ENCODE peak calls at places on chromosomes 6 and 20, in ten cellular contexts. Q, E, H, R, N, W, T, Z, Y and F are unnamed samples.

GRCh38 chr6:124870611-124871201 is 91.5 kb upstream of the RNF217 start:
- DNase-seq in Z (no peak), W (no peak), H (peak; percentile 78), T (no peak), E (peak; percentile 49), Y (peak; percentile 43), N (peak; percentile 25), R (peak; percentile 75), Q (peak; percentile 16), F (no peak)

GRCh38 chr20:37552415-37552814 is 24.7 kb upstream of the BLCAP start:
- DNase-seq in Q (no peak), N (peak; percentile 7), H (no peak), Y (peak; percentile 74), Z (no peak), W (no peak), T (no peak), R (peak; percentile 8), E (peak; percentile 51), F (no peak)

GRCh38 chr6:94478178-94479140 is 1059.1 kb upstream of the EPHA7 start:
- DNase-seq in R (no peak), H (no peak), Y (no peak), N (no peak), T (no peak), W (no peak), E (no peak), Z (no peak), Q (no peak), F (no peak)

GRCh38 chr6:40953486-40953885 is 85.5 kb downstream of the UNC5CL start:
- DNase-seq in Y (no peak), W (no peak), H (peak; percentile 25), R (peak; percentile 30), N (peak; percentile 63), T (no peak), E (no peak), Z (no peak), Q (no peak), F (no peak)

GRCh38 chr20:2237059-2237458 is 58.7 kb upstream of the TGM3 start:
- DNase-seq in R (peak; percentile 90), Q (peak; percentile 67), N (peak; percentile 99), Z (peak; percentile 70), W (no peak), E (peak; percentile 100), Y (peak; percentile 81), H (peak; percentile 97), T (no peak), F (no peak)

GRCh38 chr6:13194852-13195251 is 133.5 kb downstream of the TBC1D7 start:
- DNase-seq in H (peak; percentile 71), Q (peak; percentile 37), E (peak; percentile 53), T (peak; percentile 14), N (peak; percentile 67), W (peak; percentile 55), Y (peak; percentile 40), Z (peak; percentile 74), R (peak; percentile 81), F (no peak)

GRCh38 chr6:126650931-126651330 is 311.0 kb downstream of the CENPW start:
- DNase-seq in Q (no peak), R (peak; percentile 53), W (no peak), N (no peak), Y (no peak), E (peak; percentile 45), Z (no peak), T (no peak), H (peak; percentile 51), F (no peak)

GRCh38 chr20:32742322-32743236 is 688 bp downstream of the COMMD7 start:
- DNase-seq in W (no peak), H (no peak), Y (no peak), E (no peak), N (no peak), Z (no peak), R (no peak), T (no peak), Q (no peak), F (no peak)

GRCh38 chr6:92588126-92588525 is 831.2 kb downstream of the EPHA7 start:
- DNase-seq in Z (no peak), E (peak; percentile 56), T (no peak), H (no peak), W (no peak), N (no peak), R (no peak), Q (no peak), Y (no peak), F (no peak)

GRCh38 chr6:122749451-122750050 is 30.0 kb upstream of the FABP7 start:
- DNase-seq in R (no peak), H (no peak), T (no peak), N (no peak), Q (no peak), W (no peak), Y (no peak), E (peak; percentile 14), Z (no peak), F (no peak)

GRCh38 chr20:59802018-59802417 is 131.4 kb downstream of the SYCP2 start:
- DNase-seq in R (no peak), W (no peak), E (no peak), Q (no peak), Y (no peak), N (no peak), Z (no peak), T (no peak), H (no peak), F (no peak)

GRCh38 chr6:80636689-80637088 is 530.2 kb downstream of the BCKDHB start:
- DNase-seq in T (no peak), N (no peak), Y (peak; percentile 39), Z (no peak), H (peak; percentile 15), W (no peak), R (no peak), E (peak; percentile 36), Q (no peak), F (no peak)

GRCh38 chr6:140586426-140587061 is 1212.1 kb upstream of the CITED2 start:
- DNase-seq in N (no peak), Z (no peak), W (no peak), H (peak; percentile 34), R (no peak), Q (no peak), E (no peak), T (no peak), Y (no peak), F (no peak)

GRCh38 chr6:20211941-20212391 is 303 bp downstream of the MBOAT1 start:
- DNase-seq in N (no peak), H (peak; percentile 51), W (peak; percentile 28), T (no peak), Q (no peak), E (peak; percentile 43), R (peak; percentile 47), Z (no peak), Y (peak; percentile 36), F (no peak)

GRCh38 chr6:39302669-39303424 is 11.4 kb downstream of the KCNK17 start:
- DNase-seq in Z (peak; percentile 87), W (peak; percentile 78), H (peak; percentile 61), Y (peak; percentile 56), Q (peak; percentile 2), E (peak; percentile 40), N (peak; percentile 47), T (peak; percentile 93), R (peak; percentile 66), F (peak; percentile 82)

GRCh38 chr20:43238833-43239232 is 49.1 kb upstream of the PTPRT start:
- DNase-seq in T (no peak), E (no peak), N (no peak), Y (no peak), H (no peak), W (no peak), Z (no peak), Q (no peak), R (no peak), F (no peak)
- TF ChIP-seq CTCF in T (no peak), E (no peak), N (no peak), Y (no peak), H (no peak), W (no peak), Z (no peak), Q (no peak), R (no peak), F (no peak)

GRCh38 chr20:19888269-19888669 is 128.9 kb upstream of the NAA20 start:
- DNase-seq in H (no peak), Y (peak; percentile 38), R (peak; percentile 18), N (no peak), T (no peak), W (no peak), Z (no peak), Q (no peak), E (no peak), F (no peak)

GRCh38 chr20:19887566-19888268 is 129.4 kb upstream of the NAA20 start:
- DNase-seq in Q (no peak), W (no peak), R (no peak), Y (no peak), N (no peak), Z (no peak), E (peak; percentile 68), H (peak; percentile 54), T (no peak), F (no peak)

GRCh38 chr20:19885576-19885956 is 127.5 kb downstream of the RIN2 start:
- DNase-seq in R (no peak), W (no peak), T (no peak), Y (peak; percentile 47), E (no peak), N (no peak), Q (no peak), H (no peak), Z (no peak), F (no peak)

GRCh38 chr20:19885981-19886665 is 128.1 kb downstream of the RIN2 start:
- DNase-seq in Y (peak; percentile 38), T (no peak), W (peak; percentile 62), R (peak; percentile 53), E (peak; percentile 52), Z (no peak), N (no peak), H (peak; percentile 50), Q (no peak), F (no peak)

GRCh38 chr20:19886666-19887288 is 128.7 kb downstream of the RIN2 start:
- DNase-seq in E (peak; percentile 18), Q (no peak), H (no peak), R (peak; percentile 31), Z (no peak), W (peak; percentile 67), Y (peak; percentile 33), T (no peak), N (no peak), F (no peak)
- TF ChIP-seq CTCF in E (no peak), Q (peak; percentile 34), H (peak; percentile 24), R (no peak), Z (no peak), W (peak; percentile 49), Y (peak; percentile 19), T (no peak), N (peak; percentile 27), F (no peak)

GRCh38 chr6:151564654-151565053 is 70.8 kb downstream of the CCDC170 start:
- DNase-seq in Z (no peak), R (no peak), Q (no peak), H (no peak), Y (no peak), N (no peak), E (no peak), T (no peak), W (no peak), F (no peak)
- TF ChIP-seq CTCF in Z (no peak), R (no peak), Q (no peak), H (no peak), Y (no peak), N (no peak), E (no peak), T (no peak), W (no peak), F (no peak)

DNA sequence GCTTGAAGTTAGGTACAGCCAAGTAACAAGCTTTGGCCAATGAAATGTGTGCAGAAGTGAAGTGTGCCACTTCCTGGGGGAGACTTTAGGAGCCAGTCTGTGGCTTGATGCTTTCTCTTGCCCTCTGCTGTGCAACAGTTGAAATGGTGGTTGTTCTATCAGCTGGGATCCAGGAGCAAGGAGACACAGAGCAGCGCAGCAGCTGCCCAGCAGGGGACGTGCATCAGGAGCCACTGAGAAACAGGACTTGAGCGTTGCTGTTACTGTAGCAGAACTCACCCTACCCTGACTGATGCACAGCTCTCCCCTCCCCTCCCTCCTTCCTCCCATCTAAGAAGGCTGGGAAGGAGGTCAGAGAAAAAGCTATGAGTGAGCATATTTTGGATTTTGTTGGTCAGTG is 18.9 kb upstream of the CCN5 start:
- DNase-seq in H (no peak), Q (no peak), E (no peak), N (no peak), W (no peak), Y (no peak), R (no peak), T (no peak), Z (no peak), F (no peak)
- TF ChIP-seq CTCF in H (peak; percentile 11), Q (no peak), E (no peak), N (no peak), W (no peak), Y (peak; percentile 19), R (no peak), T (no peak), Z (no peak), F (no peak)